ENCODE peak calls at places on chromosomes 5 and 9, in nine cellular contexts. N is fibroblast of pulmonary artery; J is pancreas; U is substantia nigra; R is SHP77; O is CD4-positive, alpha-beta T cell; W is cardiac muscle cell; H is type B pancreatic cell; K is activated T-cell treated with anti-CD3 and anti-CD28 coated beads for 4 hours. S is an unnamed sample.

GRCh38 chr5:44885903-44886302 is 77.2 kb downstream of the MRPS30 start:
- DNase-seq in N (no peak), J (no peak), U (no peak), R (no peak), O (no peak), W (no peak), H (no peak), K (no peak), S (no peak)

GRCh38 chr9:131436386-131436785 is 42.5 kb downstream of the PRRC2B start:
- DNase-seq in N (no peak), J (no peak), U (no peak), R (no peak), O (no peak), W (no peak), H (no peak), K (no peak), S (no peak)

GRCh38 chr9:112784020-112784788 is 33.6 kb downstream of the SNX30 start:
- DNase-seq in N (peak; percentile 35), J (no peak), U (no peak), R (peak; percentile 76), O (no peak), W (peak; percentile 43), H (no peak), K (no peak), S (peak; percentile 38)

GRCh38 chr5:94969174-94969573 is 315.7 kb downstream of the MCTP1 start:
- DNase-seq in N (peak; percentile 55), J (no peak), U (no peak), R (no peak), O (no peak), W (peak; percentile 3), H (no peak), K (no peak), S (no peak)

GRCh38 chr5:142192296-142192695 is 83.7 kb downstream of the NDFIP1 start:
- DNase-seq in N (no peak), J (no peak), U (no peak), R (no peak), O (no peak), W (no peak), H (no peak), K (no peak), S (no peak)

GRCh38 chr5:43038523-43038989 is 1.6 kb downstream of the ANXA2R start:
- DNase-seq in N (peak; percentile 40), J (no peak), U (no peak), R (no peak), O (no peak), W (no peak), H (no peak), K (no peak), S (no peak)

GRCh38 chr9:126650830-126651341 is 37.2 kb downstream of the LMX1B start:
- DNase-seq in N (no peak), J (no peak), U (no peak), R (no peak), O (no peak), W (no peak), H (no peak), K (no peak), S (no peak)

GRCh38 chr5:80150731-80151130 is 105.1 kb downstream of the SERINC5 start:
- DNase-seq in N (no peak), J (no peak), U (no peak), R (no peak), O (peak; percentile 20), W (no peak), H (peak; percentile 10), K (no peak), S (no peak)

GRCh38 chr5:129356846-129357245 is 103.3 kb upstream of the ADAMTS19 start:
- DNase-seq in N (no peak), J (no peak), U (no peak), R (no peak), O (no peak), W (no peak), H (no peak), K (no peak), S (no peak)

GRCh38 chr5:125976421-125977060 is 446.7 kb upstream of the GRAMD2B start:
- DNase-seq in N (no peak), J (no peak), U (no peak), R (no peak), O (no peak), W (no peak), H (no peak), K (no peak), S (no peak)

GRCh38 chr5:71576241-71576640 is 10.9 kb upstream of the MCCC2 start:
- DNase-seq in N (no peak), J (no peak), U (no peak), R (no peak), O (no peak), W (no peak), H (no peak), K (no peak), S (no peak)

GRCh38 chr5:143968071-143968878 is 156.3 kb downstream of the HMHB1 start:
- DNase-seq in N (peak; percentile 65), J (no peak), U (no peak), R (peak; percentile 50), O (no peak), W (peak; percentile 7), H (no peak), K (no peak), S (no peak)

GRCh38 chr5:42595597-42595996 is 161.0 kb upstream of the CCDC152 start:
- DNase-seq in N (no peak), J (no peak), U (no peak), R (no peak), O (no peak), W (peak; percentile 18), H (no peak), K (no peak), S (no peak)

GRCh38 chr5:74083096-74083495 is 457.1 kb downstream of the ARHGEF28 start:
- DNase-seq in N (no peak), J (no peak), U (no peak), R (no peak), O (no peak), W (no peak), H (no peak), K (no peak), S (no peak)

GRCh38 chr5:172771439-172772111 is 580 bp upstream of the DUSP1 start:
- DNase-seq in N (no peak), J (no peak), U (peak; percentile 57), R (peak; percentile 55), O (peak; percentile 27), W (peak; percentile 38), H (no peak), K (no peak), S (peak; percentile 51)

GRCh38 chr9:71249729-71250317 is 128.4 kb upstream of the TRPM3 start:
- DNase-seq in N (peak; percentile 85), J (no peak), U (no peak), R (no peak), O (no peak), W (peak; percentile 75), H (no peak), K (no peak), S (peak; percentile 39)

GRCh38 chr9:101311759-101312420 is 72.9 kb downstream of the BAAT start:
- DNase-seq in N (peak; percentile 92), J (no peak), U (no peak), R (peak; percentile 70), O (no peak), W (peak; percentile 91), H (no peak), K (no peak), S (peak; percentile 31)

GRCh38 chr5:14417232-14417730 is 164.3 kb upstream of the OTULINL start:
- DNase-seq in N (peak; percentile 66), J (no peak), U (no peak), R (no peak), O (no peak), W (peak; percentile 35), H (no peak), K (no peak), S (peak; percentile 87)

GRCh38 chr5:150069619-150070276 is 16.6 kb downstream of the CSF1R start:
- DNase-seq in N (no peak), J (no peak), U (no peak), R (no peak), O (no peak), W (no peak), H (no peak), K (no peak), S (no peak)

GRCh38 chr5:149317281-149318048 is 27.8 kb upstream of the GRPEL2 start:
- DNase-seq in N (peak; percentile 72), J (no peak), U (peak; percentile 2), R (peak; percentile 44), O (peak; percentile 24), W (peak; percentile 59), H (no peak), K (peak; percentile 14), S (peak; percentile 44)

GRCh38 chr5:110414360-110414759 is 312.1 kb downstream of the TMEM232 start:
- DNase-seq in N (peak; percentile 23), J (no peak), U (no peak), R (no peak), O (no peak), W (no peak), H (no peak), K (no peak), S (no peak)

GRCh38 chr9:126451316-126451885 is 124.8 kb downstream of the MVB12B start:
- DNase-seq in N (no peak), J (no peak), U (no peak), R (no peak), O (no peak), W (no peak), H (no peak), K (no peak), S (no peak)

S was measured in BE2C.